ENCODE peak calls at places on chromosomes 2 and 18, in five cellular contexts. B is NCI-H1092 treated with DMSO at 0.1 percent for 48 hours, E is iris pigment epithelial cell, C is HuH-7.5, D is GM13977. H is an unnamed sample.

GRCh38 chr2:220143336-220143735 is 515.9 kb downstream of the SLC4A3 start:
- DNase-seq in B (no peak), E (peak; percentile 81), C (no peak), D (no peak), H (peak; percentile 87)

GRCh38 chr2:186365406-186365805 is 120.7 kb upstream of the ZC3H15 start:
- DNase-seq in B (no peak), E (no peak), C (no peak), D (no peak), H (peak; percentile 7)

GRCh38 chr2:101502095-101502494 is 27.2 kb upstream of the RFX8 start:
- DNase-seq in B (no peak), E (no peak), C (no peak), D (no peak), H (no peak)

GRCh38 chr2:63679252-63679850 is 90.6 kb downstream of the MDH1 start:
- DNase-seq in B (no peak), E (no peak), C (no peak), D (no peak), H (no peak)

GRCh38 chr2:211454684-211455083 is 898.3 kb downstream of the CPS1 start:
- DNase-seq in B (peak; percentile 75), E (no peak), C (no peak), D (no peak), H (no peak)

GRCh38 chr2:45242161-45242741 is 233.0 kb upstream of the SIX2 start:
- DNase-seq in B (peak; percentile 33), E (peak; percentile 58), C (no peak), D (no peak), H (peak; percentile 69)

GRCh38 chr18:72867721-72868665 is at the start of gene NETO1:
- DNase-seq in B (peak; percentile 34), E (no peak), C (no peak), D (peak; percentile 53), H (no peak)

GRCh38 chr2:234288974-234289455 is 207.9 kb downstream of the ARL4C start:
- DNase-seq in B (peak; percentile 19), E (peak; percentile 48), C (peak; percentile 49), D (peak; percentile 46), H (peak; percentile 56)

GRCh38 chr2:105394951-105395611 is 3.8 kb downstream of the FHL2 start:
- DNase-seq in B (no peak), E (peak; percentile 89), C (no peak), D (no peak), H (peak; percentile 70)

GRCh38 chr2:86789687-86790133 is 1.0 kb downstream of the CD8A start:
- DNase-seq in B (no peak), E (no peak), C (no peak), D (no peak), H (no peak)

GRCh38 chr2:227759411-227760113 is 13.9 kb downstream of the SCYGR8 start:
- DNase-seq in B (no peak), E (peak; percentile 56), C (no peak), D (no peak), H (no peak)

GRCh38 chr18:52636536-52636935 is 296.5 kb downstream of the DCC start:
- DNase-seq in B (no peak), E (no peak), C (no peak), D (no peak), H (no peak)

GRCh38 chr2:232884001-232884421 is 13.9 kb downstream of the SNORC start:
- DNase-seq in B (no peak), E (no peak), C (no peak), D (no peak), H (no peak)

GRCh38 chr2:38277245-38278119 is 99.6 kb downstream of the ATL2 start:
- DNase-seq in B (no peak), E (peak; percentile 90), C (no peak), D (no peak), H (no peak)

GRCh38 chr2:129760669-129761068 is 218.8 kb upstream of the RAB6C start:
- DNase-seq in B (no peak), E (no peak), C (no peak), D (no peak), H (no peak)

GRCh38 chr18:28963481-28963880 is 786.6 kb upstream of the CDH2 start:
- DNase-seq in B (no peak), E (peak; percentile 24), C (no peak), D (no peak), H (peak; percentile 24)

GRCh38 chr18:67508146-67508545 is 8.4 kb downstream of the DSEL start:
- DNase-seq in B (no peak), E (peak; percentile 43), C (no peak), D (no peak), H (no peak)

GRCh38 chr2:111119004-111119846 is 1.5 kb upstream of the BCL2L11 start:
- DNase-seq in B (no peak), E (peak; percentile 12), C (peak; percentile 12), D (no peak), H (no peak)